ENCODE peak calls at places on chromosomes 12 and 14, in eight cellular contexts. Y is MM.1S, C is PC-9, J is PC-3, W is GM23338, L is GM23248, M is HCT116, O is hepatocyte. U is an unnamed sample.

GRCh38 chr12:6827437-6827894 is 741 bp upstream of the P3H3 start:
- DNase-seq in Y (no peak), C (no peak), J (peak; percentile 60), W (peak; percentile 93), L (peak; percentile 90), M (peak; percentile 69), O (peak; percentile 91), U (peak; percentile 76)

GRCh38 chr14:24065408-24065807 is 6.0 kb upstream of the CPNE6 start:
- DNase-seq in Y (no peak), C (no peak), J (no peak), W (no peak), L (no peak), M (no peak), O (no peak), U (no peak)

GRCh38 chr14:74459289-74459946 is 33.4 kb upstream of the SYNDIG1L start:
- DNase-seq in Y (no peak), C (no peak), J (peak; percentile 63), W (peak; percentile 81), L (peak; percentile 93), M (no peak), O (peak; percentile 47), U (peak; percentile 79)

GRCh38 chr14:61281911-61282310 is 773 bp upstream of the TMEM30B start:
- DNase-seq in Y (no peak), C (no peak), J (no peak), W (no peak), L (peak; percentile 45), M (no peak), O (no peak), U (no peak)

GRCh38 chr14:34750670-34751069 is 36.3 kb upstream of the CFL2 start:
- DNase-seq in Y (no peak), C (no peak), J (no peak), W (no peak), L (peak; percentile 79), M (no peak), O (no peak), U (no peak)

GRCh38 chr14:90760591-90761316 is 55.5 kb downstream of the TTC7B start:
- DNase-seq in Y (no peak), C (no peak), J (peak; percentile 64), W (peak; percentile 84), L (peak; percentile 40), M (no peak), O (peak; percentile 26), U (peak; percentile 57)

GRCh38 chr12:89064780-89065179 is 287.5 kb downstream of the DUSP6 start:
- DNase-seq in Y (no peak), C (peak; percentile 69), J (peak; percentile 96), W (no peak), L (peak; percentile 93), M (peak; percentile 84), O (no peak), U (no peak)

GRCh38 chr12:129312048-129312447 is 458.8 kb downstream of the GLT1D1 start:
- DNase-seq in Y (no peak), C (no peak), J (no peak), W (peak; percentile 18), L (no peak), M (no peak), O (no peak), U (no peak)

GRCh38 chr14:99755068-99755405 is 38.2 kb upstream of the EML1 start:
- DNase-seq in Y (no peak), C (no peak), J (peak; percentile 19), W (no peak), L (no peak), M (no peak), O (no peak), U (no peak)

GRCh38 chr12:48820406-48820805 is 2.1 kb downstream of the CACNB3 start:
- DNase-seq in Y (no peak), C (no peak), J (no peak), W (no peak), L (no peak), M (no peak), O (no peak), U (no peak)
- H3K9me2 ChIP-seq in Y (no peaks in the 10 kb centered on the region), C (no peaks in the 10 kb centered on the region), J (no peaks in the 10 kb centered on the region), W (no peaks in the 10 kb centered on the region), L (no peaks in the 10 kb centered on the region), M (no peaks in the 10 kb centered on the region), O (no peaks in the 10 kb centered on the region), U (no peaks in the 10 kb centered on the region)

DNA sequence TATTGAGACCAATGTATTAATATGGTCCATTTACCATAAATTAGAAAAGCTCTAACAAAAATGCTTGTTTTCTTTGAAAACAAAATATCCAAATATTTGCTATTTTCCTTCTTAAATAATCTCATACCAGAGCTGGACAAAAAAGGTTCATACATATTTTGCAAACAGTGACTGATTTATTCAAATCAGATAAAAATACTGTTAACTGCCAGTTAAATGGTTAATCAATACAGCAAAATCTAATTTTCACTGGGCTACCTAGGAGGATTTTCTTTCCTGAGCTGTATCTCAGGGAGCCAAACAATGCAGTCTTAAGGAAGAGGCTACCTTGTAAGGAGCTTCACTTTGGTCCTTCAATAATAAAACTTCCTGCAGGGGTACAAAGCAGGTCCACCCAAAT is 2.0 kb downstream of the FERMT2 start:
- DNase-seq in Y (no peak), C (no peak), J (peak; percentile 18), W (no peak), L (no peak), M (no peak), O (no peak), U (no peak)
- H2AFZ ChIP-seq in Y (no peak overlapping the region), C (no peak overlapping the region), J (peak overlapping the region; percentile 81), W (no peak overlapping the region), L (no peak overlapping the region), M (no peak overlapping the region), O (no peak overlapping the region), U (no peak overlapping the region)

GRCh38 chr14:88616697-88617096 is 53.9 kb downstream of the ZC3H14 start:
- DNase-seq in Y (no peak), C (no peak), J (no peak), W (no peak), L (no peak), M (no peak), O (no peak), U (no peak)

GRCh38 chr14:88612981-88613380 is 50.1 kb downstream of the ZC3H14 start:
- DNase-seq in Y (no peak), C (no peak), J (peak; percentile 15), W (no peak), L (no peak), M (no peak), O (no peak), U (no peak)

GRCh38 chr14:88614218-88614907 is 51.5 kb downstream of the ZC3H14 start:
- DNase-seq in Y (no peak), C (no peak), J (peak; percentile 57), W (no peak), L (peak; percentile 71), M (no peak), O (no peak), U (no peak)

GRCh38 chr14:88611878-88612277 is 49.0 kb downstream of the ZC3H14 start:
- DNase-seq in Y (no peak), C (no peak), J (no peak), W (no peak), L (peak; percentile 28), M (no peak), O (no peak), U (no peak)

DNA sequence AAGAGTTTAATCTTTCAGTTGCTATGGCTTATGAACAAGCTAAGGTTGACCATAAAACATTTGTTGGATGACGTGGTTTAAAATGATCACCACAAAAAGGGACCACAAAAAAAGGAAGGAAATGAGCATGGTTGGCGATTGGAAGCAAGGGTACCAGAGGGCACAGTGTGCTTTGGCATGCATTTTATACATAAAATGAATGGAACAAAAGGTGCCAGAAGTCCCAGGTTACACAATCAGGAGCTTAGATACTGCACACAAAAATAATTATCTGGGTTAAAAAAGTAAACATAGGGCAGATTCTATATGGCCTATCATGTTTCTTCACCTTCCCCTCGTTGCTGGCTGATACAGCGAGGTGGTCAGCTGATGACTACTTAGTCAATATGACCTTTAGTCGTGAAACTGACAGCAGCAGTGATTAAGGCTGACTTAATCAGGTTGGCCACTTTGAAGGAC is 50.7 kb downstream of the ZC3H14 start:
- DNase-seq in Y (no peak), C (peak; percentile 54), J (peak; percentile 89), W (no peak), L (peak; percentile 54), M (no peak), O (peak; percentile 70), U (no peak)
- H3K9me2 ChIP-seq in Y (no peaks in the 10 kb centered on the region), C (no peaks in the 10 kb centered on the region), J (no peaks in the 10 kb centered on the region), W (no peaks in the 10 kb centered on the region), L (no peaks in the 10 kb centered on the region), M (no peaks in the 10 kb centered on the region), O (no peaks in the 10 kb centered on the region), U (no peaks in the 10 kb centered on the region)

DNA sequence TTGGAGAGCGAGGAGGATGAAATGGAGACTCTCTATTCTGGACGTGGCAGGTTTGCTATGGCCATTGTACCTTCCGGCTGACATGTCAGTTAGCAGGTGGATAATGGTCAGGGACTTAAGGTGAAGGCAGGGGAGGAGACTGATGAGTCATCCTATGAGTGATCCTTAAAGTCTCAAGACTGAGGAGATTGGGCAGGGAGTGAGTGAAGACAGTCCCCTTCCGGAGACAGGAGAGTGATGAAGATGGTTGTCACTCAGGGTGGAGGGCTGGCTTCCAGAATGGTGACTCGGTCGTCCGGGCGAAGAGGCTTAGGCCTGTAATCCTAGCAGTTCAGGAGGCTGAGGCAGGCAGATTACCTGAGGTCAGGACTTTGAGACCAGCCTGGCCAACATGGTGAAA is 49.8 kb upstream of the CCDC63 start:
- DNase-seq in Y (no peak), C (peak; percentile 35), J (peak; percentile 82), W (no peak), L (peak; percentile 19), M (peak; percentile 40), O (no peak), U (no peak)
- H2AFZ ChIP-seq in Y (no peak overlapping the region), C (no peak overlapping the region), J (peak overlapping the region; percentile 21), W (no peak overlapping the region), L (no peak overlapping the region), M (no peak overlapping the region), O (no peak overlapping the region), U (no peak overlapping the region)

GRCh38 chr14:97276573-97276972 is 479.4 kb downstream of the VRK1 start:
- DNase-seq in Y (no peak), C (no peak), J (peak; percentile 71), W (no peak), L (no peak), M (no peak), O (no peak), U (no peak)
- H3K9me2 ChIP-seq in Y (no peaks in the 10 kb centered on the region), C (no peaks in the 10 kb centered on the region), J (no peaks in the 10 kb centered on the region), W (peaks cover 4% of the 10 kb centered on the region), L (no peaks in the 10 kb centered on the region), M (no peaks in the 10 kb centered on the region), O (no peaks in the 10 kb centered on the region), U (no peaks in the 10 kb centered on the region)

DNA sequence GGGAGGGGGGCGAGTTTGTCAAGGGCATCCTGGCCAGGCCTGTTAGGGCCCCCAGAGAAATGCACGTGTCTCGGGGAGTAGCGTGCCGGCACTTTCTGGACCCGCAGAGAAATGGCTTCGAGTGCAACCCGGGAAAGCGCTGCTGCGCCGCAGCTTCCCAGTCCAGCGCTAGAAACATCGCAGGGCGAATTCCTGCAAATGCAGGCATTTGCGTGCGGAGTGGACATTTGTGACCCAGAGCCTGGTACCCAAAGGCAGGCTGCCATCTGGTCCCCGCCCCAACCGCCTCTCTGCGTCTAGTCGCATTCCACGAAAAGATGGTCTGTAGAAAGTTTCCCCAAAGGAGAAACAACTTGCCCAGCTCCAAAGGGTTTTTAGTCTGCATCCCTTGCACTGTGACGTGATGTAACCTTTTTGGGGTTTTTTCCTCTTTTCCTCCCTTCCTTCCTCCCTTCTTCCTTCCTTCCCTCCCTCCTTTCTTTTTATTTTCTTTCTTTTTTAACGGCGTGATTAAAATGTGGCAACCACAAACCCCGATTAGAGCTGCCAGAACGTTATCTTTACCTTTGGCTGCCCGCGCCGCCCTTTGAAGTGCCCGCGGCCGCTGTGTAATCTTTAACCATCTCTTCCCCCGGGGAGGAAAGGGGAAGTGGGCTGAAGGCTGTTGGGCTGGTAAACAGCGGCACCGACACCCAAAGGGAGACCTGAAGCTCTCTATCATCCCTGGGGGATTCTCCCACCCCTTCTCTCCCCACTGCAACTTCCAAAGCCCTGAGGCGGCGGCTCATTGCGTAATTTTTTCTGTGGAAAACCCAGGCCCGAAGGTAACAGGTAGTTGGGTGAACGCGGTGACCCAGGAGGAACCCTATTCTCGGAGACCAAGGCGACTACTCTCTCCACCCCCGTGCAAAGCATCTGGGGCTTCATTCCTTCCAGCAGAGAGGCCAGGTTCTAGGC is 1.1 kb downstream of the LGR5 start:
- DNase-seq in Y (no peak), C (no peak), J (no peak), W (peak; percentile 49), L (peak; percentile 26), M (no peak), O (peak; percentile 32), U (no peak)
- H2AFZ ChIP-seq in Y (peak overlapping the region; percentile 77), C (no peak overlapping the region), J (peak overlapping the region; percentile 78), W (peak overlapping the region; percentile 97), L (peak overlapping the region; percentile 65), M (peak overlapping the region; percentile 88), O (peak overlapping the region; percentile 69), U (no peak overlapping the region)